ENCODE peak calls at places on chromosome 4, in ten cellular contexts. One of them, this sample, is unnamed.
A peak's percentile ranks its signal among the peaks of the same experiment; 100 is the strongest.

GRCh38 chr4:184538023-184538599 is 63.8 kb upstream of the IRF2 start:
- DNase-seq in naive thymus-derived CD4-positive, alpha-beta T cell: peak; percentile 59
- DNase-seq in mammary epithelial cell: peak; percentile 82
- DNase-seq in colonic mucosa: peak; percentile 89
- DNase-seq in uterus: peak; percentile 91
- DNase-seq in neural progenitor cell: peak; percentile 88
- DNase-seq in hepatocyte: peak; percentile 91
- DNase-seq in sigmoid colon: peak; percentile 96
- DNase-seq in GM23338: peak; percentile 41
- DNase-seq in OCI-LY7: peak; percentile 93
- DNase-seq in this sample: peak; percentile 91

GRCh38 chr4:147773261-147774184 is 41.6 kb downstream of the ARHGAP10 start:
- DNase-seq in hepatocyte: no peak
- DNase-seq in OCI-LY7: no peak
- DNase-seq in uterus: no peak
- DNase-seq in neural progenitor cell: no peak
- DNase-seq in naive thymus-derived CD4-positive, alpha-beta T cell: no peak
- DNase-seq in GM23338: no peak
- DNase-seq in colonic mucosa: no peak
- DNase-seq in mammary epithelial cell: peak; percentile 60
- DNase-seq in sigmoid colon: no peak
- DNase-seq in this sample: no peak

GRCh38 chr4:41323186-41323585 is 66.5 kb downstream of the UCHL1 start:
- DNase-seq in mammary epithelial cell: no peak
- DNase-seq in hepatocyte: no peak
- DNase-seq in neural progenitor cell: no peak
- DNase-seq in sigmoid colon: no peak
- DNase-seq in OCI-LY7: no peak
- DNase-seq in naive thymus-derived CD4-positive, alpha-beta T cell: no peak
- DNase-seq in uterus: no peak
- DNase-seq in GM23338: no peak
- DNase-seq in colonic mucosa: no peak
- DNase-seq in this sample: no peak

GRCh38 chr4:158783775-158784174 is 14.9 kb downstream of the FNIP2 start:
- DNase-seq in GM23338: no peak
- DNase-seq in colonic mucosa: no peak
- DNase-seq in naive thymus-derived CD4-positive, alpha-beta T cell: no peak
- DNase-seq in mammary epithelial cell: peak; percentile 35
- DNase-seq in uterus: no peak
- DNase-seq in sigmoid colon: no peak
- DNase-seq in hepatocyte: no peak
- DNase-seq in OCI-LY7: no peak
- DNase-seq in neural progenitor cell: no peak
- DNase-seq in this sample: no peak

GRCh38 chr4:74410272-74410671 is 34.7 kb upstream of the AREG start:
- DNase-seq in hepatocyte: no peak
- DNase-seq in colonic mucosa: no peak
- DNase-seq in naive thymus-derived CD4-positive, alpha-beta T cell: no peak
- DNase-seq in OCI-LY7: no peak
- DNase-seq in mammary epithelial cell: peak; percentile 98
- DNase-seq in sigmoid colon: no peak
- DNase-seq in uterus: no peak
- DNase-seq in neural progenitor cell: no peak
- DNase-seq in GM23338: peak; percentile 27
- DNase-seq in this sample: no peak

GRCh38 chr4:127335732-127336131 is 297.0 kb upstream of the INTU start:
- DNase-seq in mammary epithelial cell: no peak
- DNase-seq in uterus: no peak
- DNase-seq in naive thymus-derived CD4-positive, alpha-beta T cell: no peak
- DNase-seq in hepatocyte: no peak
- DNase-seq in colonic mucosa: no peak
- DNase-seq in GM23338: no peak
- DNase-seq in neural progenitor cell: no peak
- DNase-seq in OCI-LY7: no peak
- DNase-seq in sigmoid colon: no peak
- DNase-seq in this sample: no peak

GRCh38 chr4:73922766-73923630 is 53.8 kb downstream of the CXCL1 start:
- DNase-seq in neural progenitor cell: no peak
- DNase-seq in mammary epithelial cell: peak; percentile 33
- DNase-seq in hepatocyte: no peak
- DNase-seq in GM23338: no peak
- DNase-seq in naive thymus-derived CD4-positive, alpha-beta T cell: no peak
- DNase-seq in colonic mucosa: no peak
- DNase-seq in uterus: no peak
- DNase-seq in OCI-LY7: no peak
- DNase-seq in sigmoid colon: no peak
- DNase-seq in this sample: no peak

GRCh38 chr4:113468165-113469022 is 293.1 kb downstream of the CAMK2D start:
- DNase-seq in GM23338: peak; percentile 74
- DNase-seq in uterus: peak; percentile 78
- DNase-seq in hepatocyte: peak; percentile 91
- DNase-seq in neural progenitor cell: peak; percentile 62
- DNase-seq in colonic mucosa: peak; percentile 58
- DNase-seq in OCI-LY7: no peak
- DNase-seq in naive thymus-derived CD4-positive, alpha-beta T cell: no peak
- DNase-seq in sigmoid colon: peak; percentile 95
- DNase-seq in mammary epithelial cell: peak; percentile 100
- DNase-seq in this sample: no peak

GRCh38 chr4:1488831-1489638 is 82.8 kb upstream of the NKX1-1 start:
- DNase-seq in OCI-LY7: no peak
- DNase-seq in GM23338: no peak
- DNase-seq in uterus: no peak
- DNase-seq in mammary epithelial cell: no peak
- DNase-seq in neural progenitor cell: no peak
- DNase-seq in hepatocyte: no peak
- DNase-seq in colonic mucosa: no peak
- DNase-seq in sigmoid colon: peak; percentile 57
- DNase-seq in naive thymus-derived CD4-positive, alpha-beta T cell: no peak
- DNase-seq in this sample: no peak

GRCh38 chr4:14855719-14856075 is 146.6 kb upstream of the CPEB2 start:
- DNase-seq in naive thymus-derived CD4-positive, alpha-beta T cell: no peak
- DNase-seq in colonic mucosa: no peak
- DNase-seq in uterus: no peak
- DNase-seq in mammary epithelial cell: no peak
- DNase-seq in hepatocyte: no peak
- DNase-seq in sigmoid colon: no peak
- DNase-seq in OCI-LY7: no peak
- DNase-seq in neural progenitor cell: no peak
- DNase-seq in GM23338: no peak
- DNase-seq in this sample: no peak

GRCh38 chr4:14856927-14857220 is 145.4 kb upstream of the CPEB2 start:
- DNase-seq in naive thymus-derived CD4-positive, alpha-beta T cell: no peak
- DNase-seq in GM23338: no peak
- DNase-seq in neural progenitor cell: no peak
- DNase-seq in mammary epithelial cell: no peak
- DNase-seq in colonic mucosa: no peak
- DNase-seq in uterus: no peak
- DNase-seq in hepatocyte: no peak
- DNase-seq in sigmoid colon: no peak
- DNase-seq in OCI-LY7: no peak
- DNase-seq in this sample: no peak

GRCh38 chr4:14857986-14858385 is 144.3 kb upstream of the CPEB2 start:
- DNase-seq in naive thymus-derived CD4-positive, alpha-beta T cell: no peak
- DNase-seq in uterus: no peak
- DNase-seq in hepatocyte: no peak
- DNase-seq in colonic mucosa: no peak
- DNase-seq in neural progenitor cell: no peak
- DNase-seq in GM23338: no peak
- DNase-seq in OCI-LY7: no peak
- DNase-seq in sigmoid colon: no peak
- DNase-seq in mammary epithelial cell: no peak
- DNase-seq in this sample: no peak

GRCh38 chr4:14857475-14857874 is 144.8 kb upstream of the CPEB2 start:
- DNase-seq in uterus: no peak
- DNase-seq in neural progenitor cell: no peak
- DNase-seq in OCI-LY7: no peak
- DNase-seq in naive thymus-derived CD4-positive, alpha-beta T cell: no peak
- DNase-seq in hepatocyte: no peak
- DNase-seq in mammary epithelial cell: no peak
- DNase-seq in colonic mucosa: no peak
- DNase-seq in sigmoid colon: no peak
- DNase-seq in GM23338: no peak
- DNase-seq in this sample: no peak

DNA sequence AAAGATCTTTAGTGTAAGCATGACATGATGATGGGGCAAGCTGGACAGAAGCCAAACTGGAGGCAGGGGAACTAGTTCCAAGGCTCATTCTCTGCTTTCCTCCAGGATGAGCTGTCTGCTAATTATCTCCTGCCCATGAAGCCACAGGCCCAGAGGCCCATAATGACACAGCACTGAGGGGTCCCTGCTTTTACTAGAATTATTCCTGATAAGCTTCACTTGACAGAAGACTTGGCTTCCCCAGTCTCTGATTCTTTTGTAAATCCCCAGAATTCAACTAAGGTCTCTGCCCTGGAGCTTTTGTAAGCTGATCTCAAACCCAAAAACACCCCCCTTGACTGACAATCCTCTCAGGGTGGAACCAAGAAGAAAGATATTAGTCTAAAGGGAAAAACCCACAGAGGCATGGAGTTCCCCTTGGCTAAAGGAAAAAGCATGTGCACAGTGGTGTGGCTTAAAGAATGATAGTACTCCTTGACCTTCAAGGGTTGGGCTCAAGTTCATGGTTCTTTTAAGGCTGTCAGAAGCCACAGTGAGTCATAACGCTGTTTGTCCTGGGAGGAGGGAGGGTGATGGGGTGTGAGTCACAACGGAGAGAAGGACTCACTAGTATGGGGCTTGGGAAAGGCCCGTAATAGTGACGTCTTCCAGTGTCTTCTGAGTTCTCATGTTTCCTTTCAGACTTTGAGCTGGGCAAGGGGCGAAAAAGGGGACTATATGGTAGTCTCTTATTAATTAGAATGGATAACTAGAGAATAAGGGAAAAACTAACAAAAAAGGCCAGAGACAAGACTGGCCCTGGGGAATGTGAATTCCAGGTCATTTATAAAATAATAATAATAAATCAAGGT is 146.0 kb upstream of the CPEB2 start:
- DNase-seq in OCI-LY7: no peak
- DNase-seq in hepatocyte: peak; percentile 89
- DNase-seq in neural progenitor cell: no peak
- DNase-seq in sigmoid colon: peak; percentile 87
- DNase-seq in colonic mucosa: peak; percentile 79
- DNase-seq in mammary epithelial cell: peak; percentile 100
- DNase-seq in uterus: peak; percentile 17
- DNase-seq in GM23338: no peak
- DNase-seq in naive thymus-derived CD4-positive, alpha-beta T cell: no peak
- DNase-seq in this sample: no peak
- H3K27ac ChIP-seq in OCI-LY7: no peak overlapping the region
- H3K27ac ChIP-seq in hepatocyte: peak overlapping the region; percentile 92
- H3K27ac ChIP-seq in neural progenitor cell: no peak overlapping the region
- H3K27ac ChIP-seq in sigmoid colon: peak overlapping the region; percentile 79
- H3K27ac ChIP-seq in colonic mucosa: peak overlapping the region; percentile 23
- H3K27ac ChIP-seq in mammary epithelial cell: peak overlapping the region; percentile 90
- H3K27ac ChIP-seq in uterus: peak overlapping the region; percentile 59
- H3K27ac ChIP-seq in GM23338: no peak overlapping the region
- H3K27ac ChIP-seq in naive thymus-derived CD4-positive, alpha-beta T cell: no peak overlapping the region
- H3K27ac ChIP-seq in this sample: no peak overlapping the region

GRCh38 chr4:5852806-5853205 is 40.1 kb downstream of the CRMP1 start:
- DNase-seq in uterus: no peak
- DNase-seq in OCI-LY7: no peak
- DNase-seq in naive thymus-derived CD4-positive, alpha-beta T cell: no peak
- DNase-seq in hepatocyte: no peak
- DNase-seq in sigmoid colon: no peak
- DNase-seq in colonic mucosa: no peak
- DNase-seq in mammary epithelial cell: no peak
- DNase-seq in neural progenitor cell: no peak
- DNase-seq in GM23338: no peak
- DNase-seq in this sample: peak; percentile 96
- H3K36me3 ChIP-seq in uterus: no peaks in the 10 kb centered on the region
- H3K36me3 ChIP-seq in OCI-LY7: no peaks in the 10 kb centered on the region
- H3K36me3 ChIP-seq in naive thymus-derived CD4-positive, alpha-beta T cell: no peaks in the 10 kb centered on the region
- H3K36me3 ChIP-seq in hepatocyte: no peaks in the 10 kb centered on the region
- H3K36me3 ChIP-seq in sigmoid colon: no peaks in the 10 kb centered on the region
- H3K36me3 ChIP-seq in colonic mucosa: no peaks in the 10 kb centered on the region
- H3K36me3 ChIP-seq in mammary epithelial cell: no peaks in the 10 kb centered on the region
- H3K36me3 ChIP-seq in neural progenitor cell: no peaks in the 10 kb centered on the region
- H3K36me3 ChIP-seq in GM23338: peaks cover 46% of the 10 kb centered on the region
- H3K36me3 ChIP-seq in this sample: peaks cover 93% of the 10 kb centered on the region

DNA sequence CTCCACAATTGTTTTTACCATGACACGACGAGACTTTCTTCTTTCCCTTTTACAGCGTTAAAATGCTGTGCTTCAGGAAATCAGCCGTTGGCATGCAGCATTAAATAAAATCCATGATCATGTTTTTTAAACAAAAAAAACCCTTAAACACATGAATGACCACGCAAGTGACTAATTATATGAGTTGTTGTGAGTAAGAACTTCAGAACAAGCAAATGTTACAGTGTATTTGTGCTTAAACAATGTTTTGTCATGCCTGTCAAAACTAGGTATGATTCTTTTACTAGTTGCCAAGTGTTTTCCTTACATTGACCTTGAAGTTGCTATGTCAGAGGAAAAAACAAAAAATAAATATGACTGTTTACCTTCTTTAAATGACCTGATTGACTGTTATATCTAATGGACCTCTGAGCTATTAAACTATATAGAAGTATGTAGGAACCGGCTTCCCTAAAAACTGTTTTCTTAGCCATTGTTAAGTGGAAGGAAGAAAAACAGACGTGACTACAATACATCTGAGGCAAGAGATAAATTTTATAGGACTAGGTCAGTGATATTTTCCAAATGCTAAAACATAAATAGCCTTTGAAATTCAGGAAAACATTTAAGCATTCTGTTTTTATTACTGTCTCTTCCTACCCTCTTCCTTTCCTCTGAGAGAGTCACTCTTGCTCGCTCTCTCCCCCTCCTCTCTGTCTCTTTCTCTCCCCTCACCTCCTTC is 197.1 kb downstream of the PALLD start:
- DNase-seq in GM23338: no peak
- DNase-seq in uterus: no peak
- DNase-seq in neural progenitor cell: no peak
- DNase-seq in hepatocyte: no peak
- DNase-seq in sigmoid colon: no peak
- DNase-seq in mammary epithelial cell: no peak
- DNase-seq in naive thymus-derived CD4-positive, alpha-beta T cell: no peak
- DNase-seq in OCI-LY7: no peak
- DNase-seq in colonic mucosa: no peak
- DNase-seq in this sample: no peak
- H3K27ac ChIP-seq in GM23338: no peak overlapping the region
- H3K27ac ChIP-seq in uterus: peak overlapping the region; percentile 85
- H3K27ac ChIP-seq in neural progenitor cell: no peak overlapping the region
- H3K27ac ChIP-seq in hepatocyte: peak overlapping the region; percentile 81
- H3K27ac ChIP-seq in sigmoid colon: no peak overlapping the region
- H3K27ac ChIP-seq in mammary epithelial cell: no peak overlapping the region
- H3K27ac ChIP-seq in naive thymus-derived CD4-positive, alpha-beta T cell: no peak overlapping the region
- H3K27ac ChIP-seq in OCI-LY7: no peak overlapping the region
- H3K27ac ChIP-seq in colonic mucosa: no peak overlapping the region
- H3K27ac ChIP-seq in this sample: no peak overlapping the region

GRCh38 chr4:17595471-17596005 is 18.5 kb downstream of the LAP3 start:
- DNase-seq in naive thymus-derived CD4-positive, alpha-beta T cell: no peak
- DNase-seq in uterus: no peak
- DNase-seq in mammary epithelial cell: no peak
- DNase-seq in colonic mucosa: no peak
- DNase-seq in GM23338: no peak
- DNase-seq in neural progenitor cell: no peak
- DNase-seq in hepatocyte: no peak
- DNase-seq in sigmoid colon: no peak
- DNase-seq in OCI-LY7: peak; percentile 84
- DNase-seq in this sample: no peak
- H3K36me3 ChIP-seq in naive thymus-derived CD4-positive, alpha-beta T cell: peaks cover 60% of the 10 kb centered on the region
- H3K36me3 ChIP-seq in uterus: no peaks in the 10 kb centered on the region
- H3K36me3 ChIP-seq in mammary epithelial cell: peaks cover 26% of the 10 kb centered on the region
- H3K36me3 ChIP-seq in colonic mucosa: peaks cover 16% of the 10 kb centered on the region
- H3K36me3 ChIP-seq in GM23338: peaks cover 17% of the 10 kb centered on the region
- H3K36me3 ChIP-seq in neural progenitor cell: no peaks in the 10 kb centered on the region
- H3K36me3 ChIP-seq in hepatocyte: no peaks in the 10 kb centered on the region
- H3K36me3 ChIP-seq in sigmoid colon: peaks cover 15% of the 10 kb centered on the region
- H3K36me3 ChIP-seq in OCI-LY7: peaks cover 85% of the 10 kb centered on the region
- H3K36me3 ChIP-seq in this sample: peaks cover 51% of the 10 kb centered on the region